ENCODE peak calls at places on chromosomes 2 and 18, in nine cellular contexts. B is colonic mucosa, E is OCI-LY7, T is lung, Q is A549, N is Peyer's patch, L is hepatocyte, V is heart right ventricle, W is suprapubic skin. H is an unnamed sample.
A peak's percentile ranks its signal among the peaks of the same experiment; 100 is the strongest.

GRCh38 chr18:45713239-45713638 is 10.7 kb upstream of the SLC14A1 start:
- DNase-seq in V (no peak), E (no peak), N (no peak), W (no peak), T (no peak), B (no peak), L (peak; percentile 42), Q (no peak), H (no peak)

GRCh38 chr18:79302120-79302519 is 93.6 kb upstream of the NFATC1 start:
- DNase-seq in V (no peak), Q (no peak), L (peak; percentile 36), T (no peak), B (peak; percentile 75), E (no peak), W (no peak), N (peak; percentile 84), H (no peak)

GRCh38 chr2:127032601-127033000 is 74.4 kb downstream of the BIN1 start:
- DNase-seq in T (no peak), B (no peak), V (no peak), E (no peak), N (no peak), L (no peak), W (no peak), Q (no peak), H (no peak)

GRCh38 chr2:168454737-168455691 is 1.1 kb upstream of the CERS6 start:
- DNase-seq in Q (no peak), N (no peak), W (no peak), B (no peak), E (no peak), V (no peak), T (no peak), L (no peak), H (no peak)

GRCh38 chr18:50468802-50469201 is 91.1 kb upstream of the MAPK4 start:
- DNase-seq in B (no peak), N (no peak), W (no peak), Q (no peak), L (no peak), T (no peak), V (no peak), E (no peak), H (no peak)

GRCh38 chr2:43387092-43388062 is 161.0 kb upstream of the ZFP36L2 start:
- DNase-seq in L (no peak), T (peak; percentile 44), W (no peak), N (no peak), B (no peak), Q (no peak), V (no peak), E (no peak), H (no peak)

GRCh38 chr18:55609426-55609825 is 21.4 kb upstream of the TCF4 start:
- DNase-seq in N (no peak), V (no peak), W (no peak), E (no peak), T (no peak), B (no peak), Q (no peak), L (no peak), H (no peak)

GRCh38 chr18:51614033-51614432 is 416.6 kb upstream of the MEX3C start:
- DNase-seq in N (no peak), W (no peak), Q (peak; percentile 55), B (no peak), T (no peak), L (peak; percentile 87), V (peak; percentile 5), E (no peak), H (no peak)

GRCh38 chr18:47323158-47323557 is 71.7 kb upstream of the SKOR2 start:
- DNase-seq in Q (no peak), V (no peak), N (no peak), B (no peak), T (no peak), W (no peak), L (no peak), E (no peak), H (no peak)

GRCh38 chr2:190847504-190848201 is 33.0 kb upstream of the GLS start:
- DNase-seq in W (no peak), T (no peak), Q (no peak), V (no peak), L (no peak), N (no peak), B (no peak), E (no peak), H (no peak)

GRCh38 chr18:58101291-58101706 is 57.3 kb downstream of the NEDD4L start:
- DNase-seq in T (no peak), E (no peak), V (no peak), W (no peak), L (no peak), Q (no peak), N (no peak), B (no peak), H (no peak)

GRCh38 chr18:30971338-30971956 is 71.1 kb downstream of the DSC3 start:
- DNase-seq in N (no peak), T (no peak), L (peak; percentile 70), Q (no peak), B (no peak), E (peak; percentile 27), V (no peak), W (no peak), H (no peak)

GRCh38 chr18:3675446-3675845 is 225.5 kb downstream of the TGIF1 start:
- DNase-seq in E (no peak), T (no peak), N (no peak), W (no peak), V (no peak), L (no peak), B (no peak), Q (peak; percentile 55), H (no peak)

GRCh38 chr18:68721681-68722583 is 7.0 kb upstream of the TMX3 start:
- DNase-seq in T (no peak), E (no peak), Q (no peak), L (no peak), W (no peak), N (no peak), B (no peak), V (no peak), H (no peak)

GRCh38 chr2:62452701-62453449 is 53.1 kb downstream of the TMEM17 start:
- DNase-seq in Q (no peak), B (no peak), W (no peak), L (no peak), N (no peak), V (no peak), E (no peak), T (no peak), H (no peak)

DNA sequence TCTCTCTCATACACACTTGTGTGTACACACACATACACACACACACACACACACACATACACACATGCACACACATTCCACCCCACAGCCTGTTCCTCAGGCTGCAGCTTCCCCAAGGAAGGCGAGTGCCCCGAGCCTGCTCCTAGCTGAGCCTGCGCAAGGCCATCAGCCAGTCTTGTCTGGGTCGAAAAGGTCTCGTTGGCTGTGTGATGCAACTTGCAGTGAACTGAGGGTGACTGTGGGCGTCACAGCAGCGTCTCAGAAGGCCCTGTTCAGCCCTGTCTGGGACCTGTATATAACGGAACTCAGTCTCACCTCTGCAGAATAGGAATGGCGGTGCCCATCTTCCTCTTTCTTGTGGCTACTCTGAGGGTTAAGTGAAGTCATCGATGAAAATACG is 163.7 kb downstream of the GLI2 start:
- DNase-seq in L (no peak), W (no peak), Q (no peak), V (no peak), N (no peak), B (no peak), E (no peak), T (no peak), H (no peak)
- H3K27ac ChIP-seq in L (peak overlapping the region; percentile 28), W (no peak overlapping the region), Q (no peak overlapping the region), V (no peak overlapping the region), N (no peak overlapping the region), B (no peak overlapping the region), E (no peak overlapping the region), T (no peak overlapping the region), H (no peak overlapping the region)

GRCh38 chr2:112257575-112257974 is 2.7 kb upstream of the ZC3H8 start:
- DNase-seq in Q (no peak), E (no peak), W (no peak), B (no peak), N (no peak), T (no peak), L (no peak), V (no peak), H (no peak)
- H3K4me1 ChIP-seq in Q (peaks cover 7% of the 10 kb centered on the region), E (peaks cover 21% of the 10 kb centered on the region), W (peaks cover 21% of the 10 kb centered on the region), B (no peaks in the 10 kb centered on the region), N (no peaks in the 10 kb centered on the region), T (no peaks in the 10 kb centered on the region), L (peaks cover 7% of the 10 kb centered on the region), V (peaks cover 44% of the 10 kb centered on the region), H (no peaks in the 10 kb centered on the region)

GRCh38 chr2:66577331-66578041 is 142.6 kb downstream of the MEIS1 start:
- DNase-seq in W (no peak), N (no peak), V (no peak), B (no peak), L (peak; percentile 15), Q (peak; percentile 28), T (no peak), E (no peak), H (no peak)
- H3K4me3 ChIP-seq in W (peak overlapping the region; percentile 58), N (peak overlapping the region; percentile 53), V (peak overlapping the region; percentile 63), B (peak overlapping the region; percentile 31), L (peak overlapping the region; percentile 13), Q (peak overlapping the region; percentile 52), T (no peak overlapping the region), E (no peak overlapping the region), H (peak overlapping the region; percentile 72)

GRCh38 chr2:236078675-236079255 is 89.4 kb downstream of the GBX2 start:
- DNase-seq in Q (no peak), W (no peak), V (no peak), B (no peak), T (no peak), N (no peak), E (no peak), L (no peak), H (no peak)
- H3K27ac ChIP-seq in Q (peak overlapping the region; percentile 59), W (no peak overlapping the region), V (no peak overlapping the region), B (peak overlapping the region; percentile 8), T (no peak overlapping the region), N (no peak overlapping the region), E (no peak overlapping the region), L (peak overlapping the region; percentile 96), H (no peak overlapping the region)

GRCh38 chr2:183162362-183162761 is 38.1 kb downstream of the NUP35 start:
- DNase-seq in E (no peak), B (no peak), W (no peak), N (no peak), Q (no peak), L (no peak), T (no peak), V (no peak), H (no peak)
- H3K4me1 ChIP-seq in E (no peaks in the 10 kb centered on the region), B (no peaks in the 10 kb centered on the region), W (no peaks in the 10 kb centered on the region), N (no peaks in the 10 kb centered on the region), Q (peaks cover 8% of the 10 kb centered on the region), L (no peaks in the 10 kb centered on the region), T (no peaks in the 10 kb centered on the region), V (no peaks in the 10 kb centered on the region), H (no peaks in the 10 kb centered on the region)